ENCODE peak calls at places on chromosomes 5 and 9, in eight cellular contexts. I, N, F, X, G, E, O and D are unnamed samples.
A peak's percentile ranks its signal among the peaks of the same experiment; 100 is the strongest.

GRCh38 chr9:70746760-70747159 is 332.3 kb upstream of the KLF9 start:
- DNase-seq in G (no peak), F (no peak), X (no peak), O (no peak), I (no peak), N (no peak), E (peak; percentile 46), D (peak; percentile 63)

GRCh38 chr5:150020249-150020648 is 19.7 kb downstream of the HMGXB3 start:
- DNase-seq in F (no peak), N (no peak), X (no peak), O (no peak), G (no peak), I (no peak), E (no peak), D (no peak)

GRCh38 chr9:19224563-19224962 is 5.9 kb upstream of the DENND4C start:
- DNase-seq in O (no peak), I (no peak), N (no peak), E (no peak), G (no peak), X (no peak), F (no peak), D (no peak)

GRCh38 chr5:50325237-50325832 is 115.8 kb downstream of the EMB start:
- DNase-seq in O (no peak), E (peak; percentile 22), F (no peak), I (no peak), G (no peak), X (no peak), N (no peak), D (peak; percentile 59)

GRCh38 chr9:126781717-126782388 is 23.0 kb upstream of the ZBTB43 start:
- DNase-seq in X (peak; percentile 96), E (peak; percentile 28), N (peak; percentile 85), G (peak; percentile 85), I (peak; percentile 67), F (peak; percentile 75), O (peak; percentile 71), D (peak; percentile 71)

GRCh38 chr5:132052520-132052919 is 7.9 kb upstream of the IL3 start:
- DNase-seq in E (no peak), F (no peak), I (no peak), G (no peak), N (no peak), O (no peak), X (peak; percentile 88), D (no peak)

GRCh38 chr5:177507596-177508216 is 1.9 kb downstream of the DOK3 start:
- DNase-seq in E (no peak), N (no peak), O (no peak), X (no peak), I (no peak), F (no peak), G (no peak), D (no peak)

GRCh38 chr5:107248065-107248695 is 422.6 kb downstream of the EFNA5 start:
- DNase-seq in G (peak; percentile 14), N (no peak), E (peak; percentile 43), O (no peak), I (no peak), X (no peak), F (no peak), D (peak; percentile 67)

GRCh38 chr9:38107811-38108304 is 38.8 kb upstream of the SHB start:
- DNase-seq in O (no peak), F (no peak), E (peak; percentile 61), G (no peak), I (no peak), X (no peak), N (no peak), D (peak; percentile 9)

GRCh38 chr9:134695144-134695543 is 53.5 kb downstream of the COL5A1 start:
- DNase-seq in N (no peak), O (no peak), X (no peak), G (no peak), I (no peak), E (no peak), F (no peak), D (no peak)

GRCh38 chr9:16341176-16341575 is 529.3 kb downstream of the BNC2 start:
- DNase-seq in N (no peak), I (no peak), E (peak; percentile 56), G (no peak), X (no peak), O (no peak), F (no peak), D (peak; percentile 68)

GRCh38 chr5:146337928-146338327 is 711 bp upstream of the POU4F3 start:
- DNase-seq in F (no peak), N (no peak), I (no peak), E (no peak), O (no peak), G (no peak), X (no peak), D (no peak)

GRCh38 chr9:128456613-128457061 is 831 bp downstream of the ODF2 start:
- DNase-seq in O (peak; percentile 42), F (peak; percentile 58), E (peak; percentile 42), I (peak; percentile 52), X (no peak), N (peak; percentile 70), G (peak; percentile 80), D (peak; percentile 70)

GRCh38 chr9:36903541-36904435 is 130.3 kb downstream of the PAX5 start:
- DNase-seq in O (no peak), I (no peak), G (no peak), N (no peak), E (peak; percentile 84), X (no peak), F (no peak), D (peak; percentile 77)

GRCh38 chr5:56402273-56403223 is 169.4 kb upstream of the ANKRD55 start:
- DNase-seq in I (no peak), X (no peak), F (no peak), N (no peak), O (no peak), G (no peak), E (peak; percentile 39), D (no peak)

GRCh38 chr9:90813523-90813922 is 11.9 kb downstream of the SYK start:
- DNase-seq in F (no peak), O (no peak), E (no peak), X (no peak), N (no peak), I (no peak), G (no peak), D (no peak)

GRCh38 chr9:87346061-87346665 is 151.5 kb upstream of the DAPK1 start:
- DNase-seq in O (no peak), E (peak; percentile 56), F (no peak), X (peak; percentile 68), N (no peak), G (no peak), I (no peak), D (peak; percentile 19)

GRCh38 chr5:140317859-140318258 is 15.0 kb upstream of the PFDN1 start:
- DNase-seq in F (no peak), E (peak; percentile 77), O (no peak), X (no peak), I (no peak), G (no peak), N (no peak), D (peak; percentile 50)

GRCh38 chr9:132147331-132147730 is 14.5 kb upstream of the NTNG2 start:
- DNase-seq in X (no peak), I (no peak), O (no peak), G (no peak), N (no peak), E (no peak), F (no peak), D (no peak)

GRCh38 chr9:22446589-22446949 is at the start of gene DMRTA1:
- DNase-seq in F (no peak), I (no peak), E (peak; percentile 51), N (peak; percentile 91), G (peak; percentile 78), O (peak; percentile 40), X (peak; percentile 94), D (peak; percentile 57)

GRCh38 chr5:35183243-35183955 is 46.9 kb downstream of the PRLR start:
- DNase-seq in N (no peak), O (no peak), X (no peak), F (no peak), G (peak; percentile 71), E (peak; percentile 73), I (no peak), D (peak; percentile 49)

GRCh38 chr9:76162751-76163500 is 231.3 kb downstream of the RFK start:
- DNase-seq in N (no peak), O (no peak), X (no peak), F (no peak), I (no peak), G (no peak), E (no peak), D (peak; percentile 51)

GRCh38 chr5:137051165-137051564 is 448.0 kb downstream of the SPOCK1 start:
- DNase-seq in E (no peak), G (no peak), X (no peak), O (no peak), F (no peak), N (no peak), I (no peak), D (peak; percentile 46)

GRCh38 chr9:114850871-114851270 is 45.0 kb upstream of the TNFSF15 start:
- DNase-seq in F (no peak), I (no peak), G (no peak), E (peak; percentile 64), O (no peak), X (no peak), N (no peak), D (no peak)

GRCh38 chr5:138489705-138490104 is 24.4 kb downstream of the EGR1 start:
- DNase-seq in N (no peak), F (no peak), X (no peak), I (no peak), O (peak; percentile 63), E (no peak), G (no peak), D (no peak)

GRCh38 chr5:159210306-159210722 is 961 bp upstream of the RNF145 start:
- DNase-seq in G (peak; percentile 59), I (no peak), F (no peak), N (no peak), E (peak; percentile 30), O (no peak), X (no peak), D (no peak)

GRCh38 chr9:110142868-110143866 is 64.8 kb downstream of the C9orf152 start:
- DNase-seq in F (no peak), X (no peak), G (no peak), O (no peak), E (no peak), N (no peak), I (no peak), D (peak; percentile 46)

GRCh38 chr5:58751222-58751621 is 168.3 kb downstream of the RAB3C start:
- DNase-seq in E (peak; percentile 53), G (no peak), N (no peak), O (no peak), F (no peak), I (no peak), X (no peak), D (peak; percentile 4)

GRCh38 chr5:45741110-45741509 is 44.9 kb upstream of the HCN1 start:
- DNase-seq in N (no peak), X (no peak), G (no peak), F (no peak), E (no peak), I (no peak), O (no peak), D (no peak)

GRCh38 chr5:73818357-73818756 is 192.4 kb downstream of the ARHGEF28 start:
- DNase-seq in I (no peak), N (no peak), X (no peak), E (peak; percentile 80), G (no peak), F (no peak), O (no peak), D (peak; percentile 90)

GRCh38 chr5:95781101-95781583 is 41.4 kb downstream of the GLRX start:
- DNase-seq in O (peak; percentile 40), X (peak; percentile 95), I (peak; percentile 48), G (peak; percentile 61), E (peak; percentile 74), F (peak; percentile 63), N (peak; percentile 56), D (peak; percentile 91)

GRCh38 chr5:65024681-65025080 is 256.0 kb downstream of the CWC27 start:
- DNase-seq in O (no peak), N (no peak), X (no peak), E (no peak), F (no peak), I (no peak), G (no peak), D (no peak)

GRCh38 chr5:112372543-112372942 is 46.5 kb downstream of the EPB41L4A start:
- DNase-seq in X (no peak), F (no peak), G (no peak), N (no peak), I (no peak), E (peak; percentile 76), O (no peak), D (no peak)

GRCh38 chr9:118336952-118337349 is 632.7 kb downstream of the TLR4 start:
- DNase-seq in I (no peak), N (no peak), O (no peak), F (no peak), E (no peak), G (no peak), X (no peak), D (no peak)